ENCODE peak calls at places on chromosomes 13 and 19, in ten cellular contexts. B, N, A, T, C, R, M, X, I and L are unnamed samples.

GRCh38 chr13:29480893-29481525 is 114.5 kb downstream of the SLC7A1 start:
- DNase-seq in R (no peak), I (no peak), N (no peak), X (no peak), T (no peak), B (no peak), A (no peak), M (no peak), C (no peak), L (no peak)

GRCh38 chr19:611506-611869 is 21.8 kb downstream of the HCN2 start:
- DNase-seq in B (peak), N (no peak), M (peak), T (peak), A (peak), C (no peak), I (no peak), R (no peak), X (peak), L (no peak)

GRCh38 chr19:54162241-54162805 is 2.8 kb upstream of the LENG1 start:
- DNase-seq in N (peak), I (peak), A (peak), R (peak), M (peak), B (peak), X (no peak), C (peak), T (peak), L (peak)

GRCh38 chr13:76014618-76015315 is 378.6 kb downstream of the LMO7 start:
- DNase-seq in B (peak), T (peak), A (peak), R (no peak), M (no peak), C (no peak), I (no peak), N (no peak), X (no peak), L (no peak)

GRCh38 chr19:18441804-18442788 is 4.2 kb upstream of the ISYNA1 start:
- DNase-seq in R (no peak), I (no peak), N (no peak), X (no peak), A (no peak), C (no peak), M (peak), T (no peak), B (no peak), L (no peak)

GRCh38 chr19:10828981-10829821 is 6.8 kb downstream of the TMED1 start:
- DNase-seq in B (no peak), R (no peak), N (peak), I (no peak), M (peak), T (no peak), X (no peak), C (no peak), A (no peak), L (no peak)

GRCh38 chr19:33393286-33394005 is 19.9 kb downstream of the CEBPG start:
- DNase-seq in M (no peak), C (no peak), N (peak), R (peak), T (no peak), A (no peak), X (no peak), I (no peak), B (no peak), L (no peak)

GRCh38 chr19:50512999-50513745 is 541 bp downstream of the ASPDH start:
- DNase-seq in R (no peak), X (no peak), I (no peak), B (no peak), T (no peak), N (peak), M (no peak), C (no peak), A (no peak), L (no peak)

GRCh38 chr19:11480081-11480926 is 542 bp downstream of the ELAVL3 start:
- DNase-seq in B (no peak), C (no peak), X (no peak), I (no peak), N (no peak), M (no peak), R (no peak), T (no peak), A (no peak), L (no peak)

GRCh38 chr13:22665531-22665930 is 515.2 kb upstream of the SGCG start:
- DNase-seq in A (no peak), N (no peak), X (no peak), T (no peak), B (no peak), M (no peak), I (no peak), C (no peak), R (no peak), L (no peak)

GRCh38 chr13:71218960-71219359 is 648.0 kb downstream of the DACH1 start:
- DNase-seq in I (no peak), R (no peak), B (no peak), T (no peak), X (no peak), N (no peak), M (no peak), A (no peak), C (no peak), L (no peak)

GRCh38 chr19:37716140-37716539 is 3.4 kb downstream of the ZNF607 start:
- DNase-seq in C (no peak), M (no peak), B (no peak), N (no peak), T (no peak), X (no peak), A (no peak), R (no peak), I (no peak), L (no peak)

GRCh38 chr13:72384879-72385278 is 342.6 kb downstream of the MZT1 start:
- DNase-seq in R (no peak), B (peak), M (no peak), C (no peak), A (peak), I (no peak), T (peak), X (no peak), N (no peak), L (no peak)

GRCh38 chr13:44013666-44014291 is 134.1 kb downstream of the LACC1 start:
- DNase-seq in M (no peak), N (no peak), T (peak), I (no peak), C (no peak), X (peak), R (no peak), B (peak), A (peak), L (no peak)

GRCh38 chr19:46416077-46416709 is 2.8 kb upstream of the CCDC8 start:
- DNase-seq in A (peak), X (no peak), C (no peak), B (peak), I (peak), M (peak), N (peak), T (peak), R (peak), L (peak)

GRCh38 chr13:97382276-97382675 is 51.7 kb upstream of the RAP2A start:
- DNase-seq in M (no peak), A (no peak), C (no peak), N (no peak), T (no peak), B (no peak), I (no peak), R (no peak), X (no peak), L (no peak)

DNA sequence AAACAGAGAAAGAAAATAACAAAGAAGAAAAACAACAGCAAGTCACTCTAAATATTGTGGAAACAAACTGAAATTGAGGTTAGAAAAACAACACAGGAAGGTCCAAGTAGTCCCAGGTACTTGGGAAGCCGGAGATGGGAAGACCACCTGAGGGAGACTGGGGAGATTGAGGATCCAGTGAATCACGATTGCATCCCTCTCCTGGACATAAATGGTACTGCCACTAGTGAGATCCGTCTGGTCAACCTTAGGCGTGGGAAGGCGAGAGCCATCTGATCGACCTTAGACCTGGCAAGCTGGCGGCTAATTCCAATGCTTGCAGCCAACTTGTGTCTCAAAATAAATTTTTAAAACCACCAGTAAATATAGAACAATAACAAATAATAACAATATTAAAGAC is 81.9 kb downstream of the ZNF726 start:
- DNase-seq in B (no peak), C (no peak), M (peak), A (no peak), T (no peak), I (no peak), R (no peak), X (no peak), N (no peak), L (no peak)
- TF ChIP-seq CTCF in B (peak), C (no peak), M (peak), A (peak), T (peak), I (no peak), R (no peak), X (no peak), N (peak), L (no peak)

GRCh38 chr19:31253816-31254551 is 95.3 kb downstream of the TSHZ3 start:
- DNase-seq in R (peak), X (no peak), I (no peak), A (no peak), N (no peak), C (no peak), M (no peak), T (peak), B (peak), L (no peak)

GRCh38 chr19:31254611-31255010 is 94.6 kb downstream of the TSHZ3 start:
- DNase-seq in N (no peak), I (no peak), R (no peak), B (no peak), X (no peak), M (no peak), C (no peak), A (no peak), T (no peak), L (no peak)

GRCh38 chr19:31252476-31252875 is 96.8 kb downstream of the TSHZ3 start:
- DNase-seq in I (no peak), B (no peak), R (no peak), X (no peak), C (no peak), M (no peak), N (no peak), A (no peak), T (no peak), L (no peak)

GRCh38 chr19:31249217-31249616 is 100.0 kb downstream of the TSHZ3 start:
- DNase-seq in X (no peak), I (no peak), T (no peak), B (no peak), A (no peak), N (no peak), C (no peak), M (no peak), R (no peak), L (no peak)
- TF ChIP-seq CTCF in X (no peak), I (no peak), T (no peak), B (no peak), A (no peak), N (no peak), C (no peak), M (no peak), R (no peak), L (no peak)

DNA sequence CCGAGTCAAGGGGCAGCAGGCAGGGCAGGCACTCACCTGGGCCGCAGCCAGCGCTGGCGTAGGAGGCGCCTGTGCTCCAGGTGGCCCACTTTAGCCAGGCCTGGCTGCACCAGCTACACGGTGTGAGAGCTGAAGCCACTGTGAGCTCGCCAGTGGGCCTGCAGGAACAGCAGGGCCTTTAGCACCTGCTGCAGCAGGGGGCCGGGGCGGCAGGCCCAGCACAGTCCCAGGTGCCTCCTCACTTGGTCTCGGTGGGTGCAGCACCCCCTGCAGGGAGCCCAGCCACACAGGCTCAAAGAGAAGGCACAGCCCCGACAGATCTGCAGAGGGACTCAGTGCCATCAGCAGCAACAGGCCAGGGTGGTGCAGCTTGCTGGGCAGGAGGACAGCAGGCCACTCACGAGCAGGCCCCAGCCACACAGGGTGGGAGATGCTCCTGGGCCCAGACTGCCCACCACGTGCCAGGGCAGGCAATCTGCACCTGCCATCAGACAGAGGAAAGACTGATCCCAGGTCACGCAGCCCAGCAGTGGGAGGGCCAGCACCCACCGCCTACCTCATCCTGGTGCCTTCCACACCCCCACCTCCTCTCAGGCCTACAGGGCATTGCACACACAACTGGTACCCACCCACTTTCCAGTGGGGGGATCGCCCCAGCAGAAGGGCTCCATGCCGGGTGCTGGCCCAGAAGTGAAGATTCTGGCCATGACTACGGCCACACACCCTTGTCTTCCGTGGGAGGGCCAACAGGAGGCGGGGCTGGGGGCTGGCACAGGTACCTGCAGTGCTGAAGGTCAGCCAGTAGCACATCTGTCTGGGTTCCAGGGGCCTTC is 15.8 kb downstream of the ARHGAP33 start:
- DNase-seq in X (no peak), T (no peak), R (no peak), C (no peak), N (no peak), A (no peak), M (peak), B (no peak), I (no peak), L (no peak)
- TF ChIP-seq CTCF in X (no peak), T (no peak), R (no peak), C (no peak), N (no peak), A (no peak), M (no peak), B (peak), I (no peak), L (no peak)

GRCh38 chr19:2055871-2056809 is 5.1 kb upstream of the MKNK2 start:
- DNase-seq in X (no peak), M (peak), B (peak), T (peak), A (peak), N (peak), C (peak), R (peak), I (no peak), L (no peak)
- TF ChIP-seq CTCF in X (no peak), M (no peak), B (no peak), T (no peak), A (no peak), N (no peak), C (no peak), R (no peak), I (no peak), L (no peak)

GRCh38 chr13:23870356-23871146 is 18.6 kb downstream of the MIPEP start:
- DNase-seq in M (no peak), I (no peak), A (peak), N (no peak), B (no peak), X (no peak), C (no peak), R (no peak), T (no peak), L (no peak)
- TF ChIP-seq CTCF in M (no peak), I (no peak), A (peak), N (no peak), B (no peak), X (no peak), C (no peak), R (no peak), T (no peak), L (no peak)

GRCh38 chr13:95650691-95651090 is 6.2 kb upstream of the DZIP1 start:
- DNase-seq in C (no peak), T (no peak), R (no peak), I (no peak), X (no peak), B (no peak), N (no peak), M (no peak), A (no peak), L (no peak)
- TF ChIP-seq CTCF in C (no peak), T (no peak), R (no peak), I (no peak), X (no peak), B (no peak), N (no peak), M (no peak), A (no peak), L (no peak)

GRCh38 chr19:7197760-7198696 is 96.2 kb downstream of the INSR start:
- DNase-seq in X (peak), N (peak), M (peak), I (peak), B (peak), T (peak), C (peak), A (peak), R (peak), L (peak)
- TF ChIP-seq CTCF in X (no peak), N (no peak), M (no peak), I (peak), B (peak), T (peak), C (no peak), A (peak), R (peak), L (no peak)

GRCh38 chr19:29415507-29415906 is 110.3 kb upstream of the VSTM2B start:
- DNase-seq in M (no peak), N (peak), C (no peak), R (no peak), A (no peak), T (no peak), I (no peak), X (no peak), B (no peak), L (no peak)
- TF ChIP-seq CTCF in M (no peak), N (no peak), C (no peak), R (no peak), A (no peak), T (no peak), I (no peak), X (no peak), B (no peak), L (no peak)